ENCODE peak calls at places on chromosomes 13 and 19, in four cellular contexts. K is stimulated activated CD8-positive, alpha-beta memory T cell treated with anti-CD3 and anti-CD28 coated beads, Interleukin-2, amount 100 ng/mL, for 48 hours; O is midbrain; D is amygdala. J is an unnamed sample.

GRCh38 chr19:19539738-19540703 is 2.0 kb downstream of the CILP2 start:
- DNase-seq in K (peak; percentile 67), D (no peak), O (no peak), J (no peak)

GRCh38 chr13:62682788-62683187 is 1267.1 kb upstream of the PCDH20 start:
- DNase-seq in O (no peak), D (no peak), K (no peak), J (no peak)

GRCh38 chr19:29702958-29703320 is 12.1 kb downstream of the C19orf12 start:
- DNase-seq in D (no peak), K (no peak), O (no peak), J (no peak)

GRCh38 chr19:28523619-28524018 is 689.3 kb downstream of the UQCRFS1 start:
- DNase-seq in D (no peak), O (no peak), K (no peak), J (no peak)

GRCh38 chr13:44165172-44165894 is 208.3 kb upstream of the SERP2 start:
- DNase-seq in D (no peak), K (no peak), O (no peak), J (no peak)

GRCh38 chr19:15869109-15869555 is 28.7 kb downstream of the CYP4F2 start:
- DNase-seq in D (peak; percentile 15), O (peak; percentile 23), K (no peak), J (peak; percentile 57)

GRCh38 chr19:13930402-13930801 is 7.8 kb downstream of the PODNL1 start:
- DNase-seq in D (no peak), O (no peak), K (no peak), J (no peak)

GRCh38 chr19:18023596-18024212 is 15.7 kb downstream of the ARRDC2 start:
- DNase-seq in D (peak; percentile 68), O (peak; percentile 23), K (no peak), J (no peak)

GRCh38 chr13:98813993-98814392 is 61.5 kb upstream of the SLC15A1 start:
- DNase-seq in O (no peak), D (no peak), K (no peak), J (no peak)

GRCh38 chr13:59099182-59099950 is 1064.4 kb downstream of the DIAPH3 start:
- DNase-seq in K (no peak), O (no peak), D (no peak), J (no peak)

GRCh38 chr19:43555185-43555770 is 20.0 kb downstream of the XRCC1 start:
- DNase-seq in K (peak; percentile 61), D (peak; percentile 74), O (peak; percentile 68), J (peak; percentile 92)

GRCh38 chr19:30799854-30800755 is 427.9 kb downstream of the ZNF536 start:
- DNase-seq in K (peak; percentile 14), O (peak; percentile 14), D (peak; percentile 26), J (peak; percentile 36)

GRCh38 chr13:46866150-46866549 is 30.7 kb downstream of the HTR2A start:
- DNase-seq in O (peak; percentile 21), D (no peak), K (no peak), J (no peak)

GRCh38 chr19:619286-620002 is 13.9 kb downstream of the POLRMT start:
- DNase-seq in O (no peak), K (no peak), D (no peak), J (no peak)

GRCh38 chr19:50745221-50745620 is 22.1 kb downstream of the CLEC11A start:
- DNase-seq in K (no peak), O (no peak), D (no peak), J (no peak)

GRCh38 chr19:3098141-3098514 is 4.0 kb downstream of the GNA11 start:
- DNase-seq in D (no peak), K (no peak), O (no peak), J (peak; percentile 53)

GRCh38 chr19:56150358-56150757 is 9.3 kb downstream of the ZNF444 start:
- DNase-seq in K (no peak), D (no peak), O (no peak), J (no peak)

GRCh38 chr13:61901946-61902541 is 486.4 kb upstream of the PCDH20 start:
- DNase-seq in K (no peak), D (no peak), O (no peak), J (no peak)

GRCh38 chr19:57807541-57807940 is 7.2 kb downstream of the ZNF552 start:
- DNase-seq in O (no peak), K (no peak), D (no peak), J (no peak)

GRCh38 chr19:45947926-45948325 is 25.7 kb downstream of the NOVA2 start:
- DNase-seq in K (no peak), O (no peak), D (no peak), J (no peak)

GRCh38 chr13:102696465-102696864 is 1.6 kb upstream of the METTL21C start:
- DNase-seq in D (no peak), K (no peak), O (no peak), J (no peak)

GRCh38 chr13:112118451-112119064 is 51.6 kb downstream of the SOX1 start:
- DNase-seq in K (no peak), O (no peak), D (no peak), J (no peak)

GRCh38 chr13:86020350-86021002 is 221.3 kb upstream of the SLITRK6 start:
- DNase-seq in O (no peak), K (no peak), D (no peak), J (peak; percentile 5)

GRCh38 chr19:4115050-4115817 is 8.7 kb downstream of the MAP2K2 start:
- DNase-seq in K (peak; percentile 33), D (peak; percentile 28), O (peak; percentile 9), J (peak; percentile 93)

GRCh38 chr13:79194272-79194671 is 211.8 kb downstream of the RBM26 start:
- DNase-seq in D (no peak), K (peak; percentile 2), O (no peak), J (no peak)

GRCh38 chr13:53800011-53800410 is 771.4 kb downstream of the OLFM4 start:
- DNase-seq in D (no peak), O (no peak), K (no peak), J (no peak)

GRCh38 chr13:33999830-34000605 is 182.1 kb downstream of the RFC3 start:
- DNase-seq in O (no peak), D (no peak), K (no peak), J (peak; percentile 59)

GRCh38 chr19:41299755-41300089 is 10.2 kb upstream of the CCDC97 start:
- DNase-seq in K (no peak), D (no peak), O (peak; percentile 34), J (no peak)

GRCh38 chr13:94569615-94570014 is 26.3 kb downstream of the TGDS start:
- DNase-seq in K (no peak), D (no peak), O (no peak), J (no peak)

GRCh38 chr13:101326710-101327109 is 89.6 kb downstream of the NALCN start:
- DNase-seq in K (no peak), D (no peak), O (no peak), J (no peak)

GRCh38 chr19:9565900-9566705 is 18.2 kb downstream of the ZNF121 start:
- DNase-seq in D (no peak), O (no peak), K (no peak), J (no peak)

GRCh38 chr19:33301011-33301899 is 1.1 kb downstream of the CEBPA start:
- DNase-seq in K (no peak), D (no peak), O (no peak), J (peak; percentile 65)

GRCh38 chr19:48975947-48976847 is 11.1 kb downstream of the FTL start:
- DNase-seq in K (no peak), D (peak; percentile 21), O (no peak), J (peak; percentile 72)

GRCh38 chr13:91620670-91621141 is 222.3 kb downstream of the GPC5 start:
- DNase-seq in K (no peak), O (no peak), D (no peak), J (no peak)

GRCh38 chr19:54725321-54725720 is 1.1 kb downstream of the KIR3DL3 start:
- DNase-seq in O (no peak), K (no peak), D (no peak), J (no peak)

GRCh38 chr13:97913206-97913605 is 40.3 kb upstream of the IPO5 start:
- DNase-seq in K (no peak), O (no peak), D (no peak), J (no peak)

GRCh38 chr13:113546571-113547247 is 37.8 kb upstream of the TFDP1 start:
- DNase-seq in K (no peak), O (no peak), D (no peak), J (peak; percentile 67)

GRCh38 chr13:31119966-31120733 is 41.6 kb downstream of the HSPH1 start:
- DNase-seq in D (no peak), K (no peak), O (no peak), J (no peak)

J was measured in G401.